ENCODE peak calls at places on chromosomes 4 and X, in ten cellular contexts. V is activated CD4-positive, alpha-beta T cell treated with anti-CD3 and anti-CD28 coated beads for 4 hours; R is effector memory CD4-positive, alpha-beta T cell; M is cardiac muscle cell; C is activated naive CD8-positive, alpha-beta T cell treated with anti-CD3 and anti-CD28 coated beads for 36 hours; T is NCI-H1092; A is endothelial cell; I is HL-60; D is frontal cortex; Z is nephron progenitor cell. O is an unnamed sample.

GRCh38 chrX:33211356-33212254 is at the start of gene DMD:
- DNase-seq in R (no peak), C (no peak), A (no peak), D (no peak), I (no peak), V (no peak), M (peak; percentile 86), T (no peak), Z (peak; percentile 3), O (no peak)

GRCh38 chrX:130015181-130015580 is 32.7 kb downstream of the BCORL1 start:
- DNase-seq in R (no peak), D (no peak), M (no peak), Z (no peak), I (no peak), T (no peak), C (no peak), A (no peak), V (no peak), O (no peak)

GRCh38 chr4:156672492-156672891 is 299.1 kb downstream of the PDGFC start:
- DNase-seq in T (no peak), V (no peak), A (no peak), R (no peak), C (no peak), M (peak; percentile 4), I (no peak), D (no peak), Z (no peak), O (no peak)

GRCh38 chr4:102172341-102172740 is 172.9 kb downstream of the SLC39A8 start:
- DNase-seq in V (no peak), T (no peak), M (no peak), I (no peak), C (no peak), D (no peak), Z (no peak), A (no peak), R (no peak), O (no peak)

GRCh38 chr4:147943159-147943638 is 211.3 kb downstream of the ARHGAP10 start:
- DNase-seq in V (no peak), C (no peak), T (no peak), A (no peak), Z (no peak), I (no peak), D (no peak), M (no peak), R (no peak), O (no peak)

GRCh38 chr4:175961604-175962003 is 104.0 kb upstream of the WDR17 start:
- DNase-seq in Z (no peak), R (no peak), D (no peak), V (no peak), T (no peak), C (no peak), I (no peak), M (no peak), A (no peak), O (no peak)

GRCh38 chrX:11968991-11969390 is 169.3 kb upstream of the FRMPD4 start:
- DNase-seq in I (no peak), C (no peak), D (no peak), R (no peak), T (no peak), M (peak; percentile 81), V (no peak), Z (no peak), A (no peak), O (no peak)

GRCh38 chrX:9749141-9749540 is 16.5 kb downstream of the GPR143 start:
- DNase-seq in R (no peak), A (no peak), M (no peak), D (no peak), T (no peak), C (no peak), V (no peak), Z (no peak), I (no peak), O (no peak)

GRCh38 chr4:58760737-58761136 is 1650.6 kb upstream of the IGFBP7 start:
- DNase-seq in A (no peak), D (no peak), V (no peak), Z (no peak), T (no peak), M (no peak), C (no peak), R (no peak), I (no peak), O (no peak)

GRCh38 chr4:27360651-27361347 is 500.2 kb downstream of the STIM2 start:
- DNase-seq in C (no peak), D (no peak), T (no peak), V (no peak), R (no peak), I (no peak), M (peak; percentile 46), Z (no peak), A (no peak), O (no peak)

GRCh38 chr4:52711271-52711670 is 40.0 kb downstream of the ERVMER34-1 start:
- DNase-seq in C (no peak), I (no peak), M (no peak), V (no peak), Z (no peak), A (no peak), T (no peak), D (no peak), R (no peak), O (no peak)

GRCh38 chr4:77344001-77344400 is 187.0 kb downstream of the CCNG2 start:
- DNase-seq in Z (no peak), A (no peak), R (no peak), T (no peak), M (no peak), C (no peak), D (no peak), V (no peak), I (no peak), O (no peak)